ENCODE peak calls at places on chromosomes 1 and 21, in nine cellular contexts. A, C, O, I, Z, P, J, N and V are unnamed samples. For H3K4me1 and H3K27me3, the result is how much of the 10 kb centered on the place peaks cover.

GRCh38 chr1:216074196-216074595 is 349.1 kb downstream of the USH2A start:
- DNase-seq in A (no peak), C (no peak), O (no peak), I (no peak), Z (no peak), P (no peak), J (no peak), N (no peak), V (no peak)

GRCh38 chr1:3314561-3315271 is 139.7 kb upstream of the ARHGEF16 start:
- DNase-seq in A (no peak), C (no peak), O (no peak), I (no peak), Z (peak), P (no peak), J (no peak), N (no peak), V (no peak)

GRCh38 chr1:153509729-153510354 is 25.9 kb downstream of the S100A6 start:
- DNase-seq in A (peak), C (peak), O (peak), I (peak), Z (no peak), P (no peak), J (no peak), N (peak), V (peak)

GRCh38 chr1:53060580-53060979 is 1.4 kb upstream of the PODN start:
- DNase-seq in A (no peak), C (no peak), O (no peak), I (no peak), Z (peak), P (no peak), J (no peak), N (no peak), V (no peak)

GRCh38 chr21:15775291-15775690 is 45.5 kb downstream of the USP25 start:
- DNase-seq in A (no peak), C (no peak), O (no peak), I (no peak), Z (no peak), P (no peak), J (no peak), N (no peak), V (no peak)

GRCh38 chr1:182888736-182889531 is 49.8 kb downstream of the DHX9 start:
- DNase-seq in A (no peak), C (no peak), O (no peak), I (no peak), Z (peak), P (no peak), J (no peak), N (no peak), V (no peak)

GRCh38 chr1:7808253-7808844 is 24.3 kb downstream of the PER3 start:
- DNase-seq in A (no peak), C (peak), O (no peak), I (no peak), Z (peak), P (no peak), J (no peak), N (no peak), V (no peak)

GRCh38 chr1:113191579-113192076 is 118.6 kb downstream of the LRIG2 start:
- DNase-seq in A (no peak), C (no peak), O (no peak), I (peak), Z (no peak), P (no peak), J (no peak), N (no peak), V (no peak)

GRCh38 chr1:1233567-1233892 is 1.5 kb downstream of the B3GALT6 start:
- DNase-seq in A (no peak), C (no peak), O (no peak), I (no peak), Z (no peak), P (no peak), J (no peak), N (no peak), V (no peak)
- H3K4me1 ChIP-seq in A (under half), C (under half), O (under half), I (under half), Z (under half), P (under half), J (under half), N (under half), V (under half)

GRCh38 chr1:236494082-236494481 is 29.7 kb upstream of the LGALS8 start:
- DNase-seq in A (no peak), C (no peak), O (no peak), I (no peak), Z (no peak), P (no peak), J (no peak), N (no peak), V (no peak)

GRCh38 chr1:236491469-236492136 is 32.2 kb upstream of the LGALS8 start:
- DNase-seq in A (no peak), C (no peak), O (no peak), I (no peak), Z (no peak), P (no peak), J (no peak), N (no peak), V (no peak)

GRCh38 chr1:236492378-236492777 is 31.4 kb upstream of the LGALS8 start:
- DNase-seq in A (no peak), C (no peak), O (no peak), I (no peak), Z (no peak), P (no peak), J (no peak), N (no peak), V (no peak)

GRCh38 chr1:236495359-236496120 is 28.2 kb upstream of the LGALS8 start:
- DNase-seq in A (no peak), C (no peak), O (no peak), I (no peak), Z (no peak), P (no peak), J (no peak), N (no peak), V (no peak)

GRCh38 chr1:236494586-236495207 is 29.1 kb upstream of the LGALS8 start:
- DNase-seq in A (no peak), C (no peak), O (no peak), I (no peak), Z (peak), P (no peak), J (no peak), N (no peak), V (no peak)
- H3K27me3 ChIP-seq in A (under half), C (under half), O (under half), I (under half), Z (under half), P (under half), J (under half), N (under half), V (under half)

GRCh38 chr1:158045639-158046038 is 52.2 kb downstream of the KIRREL1 start:
- DNase-seq in A (no peak), C (no peak), O (no peak), I (no peak), Z (peak), P (peak), J (no peak), N (peak), V (no peak)
- H3K4me1 ChIP-seq in A (under half), C (under half), O (under half), I (under half), Z (under half), P (under half), J (under half), N (under half), V (under half)

GRCh38 chr1:151806170-151806569 is 951 bp upstream of the LINGO4 start:
- DNase-seq in A (no peak), C (no peak), O (no peak), I (no peak), Z (no peak), P (no peak), J (no peak), N (no peak), V (no peak)

GRCh38 chr1:151807131-151807530 is 1.9 kb upstream of the LINGO4 start:
- DNase-seq in A (no peak), C (no peak), O (no peak), I (no peak), Z (no peak), P (no peak), J (no peak), N (no peak), V (no peak)

GRCh38 chr1:151803915-151804314 is 1.3 kb downstream of the LINGO4 start:
- DNase-seq in A (no peak), C (no peak), O (no peak), I (no peak), Z (no peak), P (no peak), J (no peak), N (no peak), V (no peak)

GRCh38 chr1:151803164-151803563 is 2.1 kb downstream of the LINGO4 start:
- DNase-seq in A (no peak), C (no peak), O (no peak), I (no peak), Z (no peak), P (no peak), J (no peak), N (peak), V (no peak)

DNA sequence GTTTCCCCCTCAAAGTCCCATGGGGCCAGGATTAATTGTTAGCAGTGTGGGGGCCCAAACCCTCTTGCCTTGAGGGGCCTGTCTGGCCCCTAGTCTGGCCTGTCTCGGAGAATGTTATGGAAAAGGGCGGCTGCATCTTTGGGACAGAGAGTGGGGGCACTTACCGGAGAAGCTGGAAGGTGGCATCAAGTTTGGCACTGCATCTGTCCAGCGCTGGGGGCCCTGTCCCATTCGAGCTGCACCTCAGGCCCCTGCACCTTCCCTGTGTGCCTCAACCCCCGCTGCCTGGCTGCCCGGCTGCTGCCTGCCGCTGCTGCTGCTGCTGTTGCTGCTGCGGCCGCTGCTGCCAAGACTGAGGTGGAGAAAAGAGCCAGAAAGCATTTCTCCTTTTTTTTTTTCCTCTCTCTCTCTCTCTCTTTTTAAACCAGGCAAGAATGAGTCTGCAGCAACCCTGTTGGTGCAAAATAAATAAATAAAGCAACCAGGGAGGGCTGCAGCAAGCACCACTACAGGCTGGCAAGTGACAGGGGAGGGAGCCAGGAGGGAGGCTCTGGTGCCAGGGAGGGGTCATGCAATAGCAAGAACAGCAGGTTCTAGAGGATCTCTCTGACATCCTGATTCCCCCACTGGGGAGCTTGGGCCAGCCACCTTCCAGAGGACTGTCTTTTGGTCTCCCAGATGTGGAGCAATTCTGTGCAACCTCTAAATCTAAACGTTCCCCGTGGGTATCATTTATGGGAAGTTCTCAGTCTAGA is at the start of gene LINGO4:
- DNase-seq in A (no peak), C (no peak), O (no peak), I (no peak), Z (no peak), P (no peak), J (no peak), N (no peak), V (no peak)
- H3K27me3 ChIP-seq in A (under half), C (under half), O (under half), I (under half), Z (half or more), P (under half), J (under half), N (under half), V (half or more)

DNA sequence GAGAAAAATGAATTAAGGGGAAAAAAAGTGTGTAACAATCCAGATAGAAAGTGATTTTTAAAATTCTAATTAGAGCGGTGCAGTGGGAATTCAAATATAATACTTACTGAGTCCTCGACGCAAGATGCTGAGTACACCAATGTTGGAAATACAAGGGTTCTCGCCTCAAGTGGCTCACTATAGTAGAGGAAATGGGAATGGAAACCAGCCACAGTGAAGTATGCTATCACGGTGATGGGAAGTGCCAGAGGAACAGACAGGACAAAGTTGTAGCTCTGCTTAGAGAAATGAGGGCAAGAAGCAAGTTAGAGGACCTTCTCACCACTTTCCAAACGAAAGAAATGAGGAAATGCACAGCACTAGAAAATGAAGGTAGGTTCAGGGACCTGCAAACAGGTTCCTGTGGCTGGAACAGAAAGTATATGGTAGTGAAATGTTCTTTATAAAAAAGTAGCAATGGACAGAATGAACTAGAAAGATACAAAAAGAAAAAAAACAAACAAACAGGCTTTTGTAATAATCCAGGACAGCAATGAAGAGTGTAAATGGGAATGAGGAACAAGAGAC is 13.5 kb downstream of the EGLN1 start:
- DNase-seq in A (no peak), C (no peak), O (no peak), I (no peak), Z (no peak), P (no peak), J (no peak), N (no peak), V (no peak)
- H3K4me1 ChIP-seq in A (under half), C (half or more), O (under half), I (under half), Z (under half), P (under half), J (half or more), N (half or more), V (under half)

GRCh38 chr1:966603-967295 is 467 bp downstream of the PLEKHN1 start:
- DNase-seq in A (peak), C (peak), O (peak), I (peak), Z (peak), P (peak), J (peak), N (peak), V (peak)
- H3K27me3 ChIP-seq in A (under half), C (under half), O (under half), I (under half), Z (under half), P (under half), J (under half), N (under half), V (under half)

GRCh38 chr1:9118186-9118585 is 10.7 kb downstream of the GPR157 start:
- DNase-seq in A (no peak), C (no peak), O (no peak), I (no peak), Z (no peak), P (no peak), J (no peak), N (no peak), V (no peak)

GRCh38 chr1:9120312-9120958 is 8.5 kb downstream of the GPR157 start:
- DNase-seq in A (no peak), C (no peak), O (no peak), I (no peak), Z (no peak), P (no peak), J (no peak), N (no peak), V (no peak)

GRCh38 chr1:9125325-9125724 is 3.6 kb downstream of the GPR157 start:
- DNase-seq in A (no peak), C (no peak), O (no peak), I (no peak), Z (no peak), P (no peak), J (no peak), N (no peak), V (no peak)

GRCh38 chr1:9119745-9120144 is 9.2 kb downstream of the GPR157 start:
- DNase-seq in A (no peak), C (no peak), O (no peak), I (peak), Z (no peak), P (no peak), J (no peak), N (no peak), V (no peak)

DNA sequence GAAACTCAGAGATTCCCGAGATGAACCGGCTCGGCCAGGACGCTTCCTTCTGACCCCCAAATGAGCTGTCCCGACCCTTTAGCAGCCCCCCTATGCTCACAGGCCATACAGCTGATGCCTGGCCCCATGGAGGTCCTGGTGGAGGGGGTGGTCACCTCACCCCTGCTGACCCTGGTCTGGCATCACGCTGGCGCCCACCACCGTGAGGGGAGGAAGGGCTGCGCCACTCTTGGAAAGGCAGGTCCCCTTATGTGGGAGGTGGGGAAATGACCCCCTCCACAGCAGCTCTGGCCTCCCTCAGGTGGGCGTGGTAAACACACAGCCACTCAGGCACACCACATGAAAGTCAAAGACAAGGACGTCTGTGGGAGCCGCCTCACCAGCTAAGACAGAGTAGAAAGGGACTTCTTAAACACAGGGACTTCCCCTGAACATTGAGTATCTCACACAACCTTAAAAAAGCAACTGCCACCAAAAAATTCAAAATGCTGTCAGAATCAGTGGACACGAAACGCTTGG is 7.0 kb downstream of the GPR157 start:
- DNase-seq in A (no peak), C (peak), O (no peak), I (no peak), Z (no peak), P (no peak), J (no peak), N (no peak), V (no peak)
- H3K4me1 ChIP-seq in A (under half), C (under half), O (under half), I (under half), Z (under half), P (under half), J (under half), N (under half), V (under half)

DNA sequence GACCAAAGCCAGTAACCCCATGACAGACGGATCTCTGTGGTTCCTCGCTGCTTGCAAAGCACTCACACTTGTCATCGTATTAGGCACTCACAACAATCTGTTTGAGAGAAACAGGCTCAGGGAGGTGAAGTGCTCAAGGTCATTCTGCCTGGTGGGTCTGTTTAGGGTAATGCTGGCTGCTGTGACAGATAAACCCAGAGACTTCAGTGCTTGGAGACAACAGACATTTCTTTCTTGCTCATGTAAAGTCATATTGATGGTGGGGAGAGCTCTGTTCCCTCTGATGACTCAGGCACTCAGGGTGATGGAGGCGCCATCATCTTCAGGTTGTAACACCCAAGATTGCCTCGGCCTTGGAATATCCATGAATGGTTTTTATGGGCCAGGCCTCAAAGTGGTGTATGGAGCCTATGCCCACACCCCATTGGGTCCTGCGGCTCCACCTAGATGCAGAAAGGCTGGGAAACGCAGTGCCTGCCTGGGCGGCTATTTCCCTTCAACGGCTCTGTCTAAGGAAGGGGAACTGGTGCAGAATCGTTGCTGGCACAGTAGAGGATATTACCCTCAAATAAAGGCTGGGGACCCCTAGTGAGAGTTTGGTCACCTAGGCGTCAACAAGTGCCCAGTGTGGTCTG is 71.6 kb upstream of the SELENON start:
- DNase-seq in A (no peak), C (no peak), O (no peak), I (no peak), Z (no peak), P (no peak), J (no peak), N (no peak), V (no peak)
- H3K27me3 ChIP-seq in A (under half), C (under half), O (under half), I (under half), Z (under half), P (under half), J (under half), N (under half), V (under half)

DNA sequence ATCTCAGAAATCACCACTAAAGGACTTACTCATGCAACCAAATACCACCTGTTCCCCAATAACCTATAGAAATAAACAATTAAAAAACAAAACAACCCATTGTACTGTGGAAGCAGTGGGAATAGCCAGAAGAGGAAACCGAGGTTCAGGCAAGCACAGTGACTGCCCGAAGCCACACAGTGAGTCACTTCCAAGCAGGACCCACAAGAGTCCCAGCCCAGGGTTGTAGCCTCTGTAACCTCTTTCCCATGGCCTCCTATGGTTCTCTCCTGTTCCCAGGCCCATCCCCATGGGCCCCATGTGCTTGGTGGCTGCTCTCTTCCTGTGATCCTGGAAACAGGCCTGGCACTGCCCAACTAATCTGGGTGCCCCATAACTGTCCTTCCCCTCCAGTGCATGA is 29.0 kb upstream of the HTR1D start:
- DNase-seq in A (no peak), C (no peak), O (no peak), I (no peak), Z (no peak), P (no peak), J (no peak), N (no peak), V (no peak)
- H3K4me1 ChIP-seq in A (under half), C (under half), O (under half), I (under half), Z (under half), P (under half), J (under half), N (under half), V (under half)

GRCh38 chr1:17306921-17307320 is 1.1 kb upstream of the PADI4 start:
- DNase-seq in A (no peak), C (no peak), O (no peak), I (no peak), Z (no peak), P (no peak), J (no peak), N (no peak), V (no peak)
- H3K27me3 ChIP-seq in A (under half), C (under half), O (under half), I (under half), Z (under half), P (under half), J (under half), N (under half), V (under half)